ENCODE peak calls at places on chromosomes 16 and 17, in five cellular contexts. One of them, this sample, is unnamed.

GRCh38 chr17:38435795-38436194 is 7.5 kb downstream of the ARHGAP23 start:
- DNase-seq in fibroblast of the aortic adventitia: no peak
- DNase-seq in breast epithelium: no peak
- DNase-seq in A549: no peak
- DNase-seq in mucosa of descending colon: no peak
- DNase-seq in this sample: no peak

GRCh38 chr16:59355704-59356103 is 621.6 kb upstream of the GOT2 start:
- DNase-seq in fibroblast of the aortic adventitia: no peak
- DNase-seq in breast epithelium: no peak
- DNase-seq in A549: no peak
- DNase-seq in mucosa of descending colon: no peak
- DNase-seq in this sample: no peak

GRCh38 chr17:32265896-32266388 is 310 bp downstream of the RHBDL3 start:
- DNase-seq in fibroblast of the aortic adventitia: no peak
- DNase-seq in breast epithelium: no peak
- DNase-seq in A549: no peak
- DNase-seq in mucosa of descending colon: no peak
- DNase-seq in this sample: no peak

GRCh38 chr16:74071996-74072559 is 224.5 kb upstream of the PSMD7 start:
- DNase-seq in fibroblast of the aortic adventitia: no peak
- DNase-seq in breast epithelium: no peak
- DNase-seq in A549: no peak
- DNase-seq in mucosa of descending colon: no peak
- DNase-seq in this sample: no peak

GRCh38 chr17:62675260-62675659 is 47.8 kb downstream of the MRC2 start:
- DNase-seq in fibroblast of the aortic adventitia: peak; percentile 56
- DNase-seq in breast epithelium: no peak
- DNase-seq in A549: no peak
- DNase-seq in mucosa of descending colon: no peak
- DNase-seq in this sample: peak; percentile 66

GRCh38 chr16:66943426-66944053 is 8.2 kb downstream of the CES2 start:
- DNase-seq in fibroblast of the aortic adventitia: no peak
- DNase-seq in breast epithelium: no peak
- DNase-seq in A549: no peak
- DNase-seq in mucosa of descending colon: peak; percentile 10
- DNase-seq in this sample: no peak

GRCh38 chr16:12907670-12908233 is 6.4 kb downstream of the SHISA9 start:
- DNase-seq in fibroblast of the aortic adventitia: no peak
- DNase-seq in breast epithelium: no peak
- DNase-seq in A549: peak; percentile 40
- DNase-seq in mucosa of descending colon: no peak
- DNase-seq in this sample: no peak

GRCh38 chr16:56193951-56194726 is 2.9 kb downstream of the GNAO1 start:
- DNase-seq in fibroblast of the aortic adventitia: peak; percentile 22
- DNase-seq in breast epithelium: peak; percentile 87
- DNase-seq in A549: peak; percentile 53
- DNase-seq in mucosa of descending colon: peak; percentile 62
- DNase-seq in this sample: peak; percentile 32

GRCh38 chr17:49993423-49994037 is 1.5 kb downstream of the DLX3 start:
- DNase-seq in fibroblast of the aortic adventitia: no peak
- DNase-seq in breast epithelium: no peak
- DNase-seq in A549: no peak
- DNase-seq in mucosa of descending colon: peak; percentile 35
- DNase-seq in this sample: no peak

GRCh38 chr16:27264151-27264550 is 4.4 kb downstream of the NSMCE1 start:
- DNase-seq in fibroblast of the aortic adventitia: peak; percentile 71
- DNase-seq in breast epithelium: no peak
- DNase-seq in A549: no peak
- DNase-seq in mucosa of descending colon: no peak
- DNase-seq in this sample: peak; percentile 72

GRCh38 chr17:75335315-75335714 is 46.1 kb upstream of the SLC25A19 start:
- DNase-seq in fibroblast of the aortic adventitia: no peak
- DNase-seq in breast epithelium: no peak
- DNase-seq in A549: no peak
- DNase-seq in mucosa of descending colon: no peak
- DNase-seq in this sample: no peak

GRCh38 chr16:89291355-89291754 is 73.9 kb downstream of the ZNF778 start:
- DNase-seq in fibroblast of the aortic adventitia: no peak
- DNase-seq in breast epithelium: no peak
- DNase-seq in A549: no peak
- DNase-seq in mucosa of descending colon: no peak
- DNase-seq in this sample: no peak
- H3K4me3 ChIP-seq in fibroblast of the aortic adventitia: no peak overlapping the region
- H3K4me3 ChIP-seq in breast epithelium: no peak overlapping the region
- H3K4me3 ChIP-seq in A549: no peak overlapping the region
- H3K4me3 ChIP-seq in mucosa of descending colon: no peak overlapping the region
- H3K4me3 ChIP-seq in this sample: no peak overlapping the region

DNA sequence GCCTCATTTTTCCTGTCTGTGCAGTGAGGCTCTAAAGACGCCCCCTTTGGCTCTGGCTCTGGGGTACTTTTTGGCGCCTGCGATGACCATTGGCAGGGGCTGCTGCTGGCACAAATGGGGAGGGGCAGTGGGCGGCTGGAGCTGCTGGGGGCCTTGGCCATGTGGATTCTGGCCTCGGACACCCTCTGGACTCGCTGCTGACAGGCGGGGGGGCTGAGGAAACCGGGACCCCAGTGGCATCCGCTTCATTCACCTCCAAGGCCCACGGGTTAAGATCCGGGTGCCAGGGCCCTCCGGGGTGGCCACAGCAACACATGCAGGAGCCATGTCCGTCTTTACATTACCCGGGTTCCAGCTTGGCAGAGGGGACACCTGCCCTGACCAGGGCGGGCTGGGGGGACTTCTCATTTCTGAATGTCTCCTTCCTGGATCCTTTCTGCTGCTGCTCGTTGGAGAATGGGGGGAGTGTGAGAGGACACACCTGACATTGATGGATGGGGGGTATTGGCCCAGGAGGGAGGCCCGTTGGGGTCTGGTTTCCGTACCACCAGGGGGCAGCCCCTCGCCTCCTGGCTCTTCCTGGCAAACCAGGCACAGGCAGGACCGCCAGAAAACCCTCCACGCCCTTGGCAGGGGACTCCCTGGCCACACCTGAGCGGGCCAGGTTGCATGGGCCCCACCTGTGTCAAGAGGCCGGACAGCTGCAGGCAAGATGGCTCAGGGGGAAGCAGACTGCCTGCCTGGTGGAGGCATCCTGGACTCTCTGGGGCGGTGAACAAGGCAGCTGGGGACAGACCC is 21.8 kb downstream of the GSE1 start:
- DNase-seq in fibroblast of the aortic adventitia: no peak
- DNase-seq in breast epithelium: no peak
- DNase-seq in A549: no peak
- DNase-seq in mucosa of descending colon: no peak
- DNase-seq in this sample: no peak
- TF ChIP-seq CTCF in fibroblast of the aortic adventitia: no peak
- TF ChIP-seq CTCF in breast epithelium: no peak
- TF ChIP-seq CTCF in A549: peak; percentile 13
- TF ChIP-seq CTCF in mucosa of descending colon: no peak
- TF ChIP-seq CTCF in this sample: no peak

GRCh38 chr17:17810374-17811248 is 26.2 kb downstream of the SREBF1 start:
- DNase-seq in fibroblast of the aortic adventitia: peak; percentile 33
- DNase-seq in breast epithelium: no peak
- DNase-seq in A549: peak; percentile 57
- DNase-seq in mucosa of descending colon: no peak
- DNase-seq in this sample: no peak
- H3K4me3 ChIP-seq in fibroblast of the aortic adventitia: no peak overlapping the region
- H3K4me3 ChIP-seq in breast epithelium: peak overlapping the region; percentile 65
- H3K4me3 ChIP-seq in A549: no peak overlapping the region
- H3K4me3 ChIP-seq in mucosa of descending colon: no peak overlapping the region
- H3K4me3 ChIP-seq in this sample: no peak overlapping the region

GRCh38 chr17:52105601-52106000 is 52.9 kb downstream of the CA10 start:
- DNase-seq in fibroblast of the aortic adventitia: no peak
- DNase-seq in breast epithelium: no peak
- DNase-seq in A549: no peak
- DNase-seq in mucosa of descending colon: no peak
- DNase-seq in this sample: no peak

GRCh38 chr17:52106070-52106469 is 52.4 kb downstream of the CA10 start:
- DNase-seq in fibroblast of the aortic adventitia: no peak
- DNase-seq in breast epithelium: no peak
- DNase-seq in A549: no peak
- DNase-seq in mucosa of descending colon: no peak
- DNase-seq in this sample: no peak

GRCh38 chr17:52111182-52111581 is 47.3 kb downstream of the CA10 start:
- DNase-seq in fibroblast of the aortic adventitia: no peak
- DNase-seq in breast epithelium: no peak
- DNase-seq in A549: no peak
- DNase-seq in mucosa of descending colon: no peak
- DNase-seq in this sample: no peak

DNA sequence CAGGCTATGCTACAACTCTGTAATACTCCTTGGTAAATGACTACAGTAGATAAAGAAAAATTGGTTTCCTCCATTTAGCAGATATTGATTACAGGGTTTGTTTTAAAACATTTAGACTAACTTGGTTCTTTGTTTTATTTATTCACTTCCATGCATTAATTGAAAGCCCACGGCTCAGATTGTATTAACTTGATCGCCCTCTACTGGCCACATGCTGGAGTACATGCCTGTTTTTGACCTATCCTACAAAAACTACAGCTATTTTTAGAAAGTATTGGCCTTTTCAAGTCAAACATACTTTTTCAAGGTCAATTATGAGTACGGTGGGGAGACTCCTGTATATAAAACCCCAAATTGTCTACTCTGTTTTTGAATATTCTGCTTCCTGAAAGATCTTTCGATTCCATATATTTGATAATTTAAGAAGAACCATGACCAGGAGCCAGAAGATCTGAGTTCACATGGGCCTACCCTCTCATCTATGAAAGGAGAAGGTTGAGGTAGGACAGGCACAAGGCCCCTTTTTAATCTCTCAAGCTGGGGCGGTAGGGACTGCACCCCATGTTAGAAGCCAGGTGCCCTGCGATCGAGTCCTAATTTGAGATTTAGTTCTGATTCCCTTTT is 51.8 kb downstream of the CA10 start:
- DNase-seq in fibroblast of the aortic adventitia: peak; percentile 20
- DNase-seq in breast epithelium: no peak
- DNase-seq in A549: peak; percentile 43
- DNase-seq in mucosa of descending colon: peak; percentile 78
- DNase-seq in this sample: peak; percentile 36
- TF ChIP-seq CTCF in fibroblast of the aortic adventitia: peak; percentile 52
- TF ChIP-seq CTCF in breast epithelium: peak; percentile 58
- TF ChIP-seq CTCF in A549: peak; percentile 83
- TF ChIP-seq CTCF in mucosa of descending colon: peak; percentile 61
- TF ChIP-seq CTCF in this sample: peak; percentile 79

DNA sequence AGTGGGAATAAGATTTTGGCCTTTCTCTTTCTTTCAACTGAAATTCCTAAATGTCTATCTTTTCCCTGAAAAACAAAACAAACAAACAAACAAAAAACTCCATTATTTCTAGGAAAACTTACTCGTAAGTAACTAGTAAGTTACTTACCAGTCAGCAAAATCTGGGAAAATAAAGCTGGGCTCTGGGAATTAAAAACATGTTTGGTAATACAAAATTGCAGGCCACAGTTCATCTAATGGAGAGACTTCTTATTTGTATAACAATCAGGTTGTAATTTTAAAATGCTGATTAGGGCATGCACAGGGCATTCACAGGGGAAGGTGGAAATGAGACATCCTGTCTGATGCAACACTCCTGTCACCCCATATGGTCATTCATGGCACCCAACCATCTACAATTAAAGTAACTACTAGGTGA is 3.8 kb upstream of the WIPI1 start:
- DNase-seq in fibroblast of the aortic adventitia: peak; percentile 31
- DNase-seq in breast epithelium: no peak
- DNase-seq in A549: no peak
- DNase-seq in mucosa of descending colon: no peak
- DNase-seq in this sample: peak; percentile 35
- H3K4me3 ChIP-seq in fibroblast of the aortic adventitia: no peak overlapping the region
- H3K4me3 ChIP-seq in breast epithelium: no peak overlapping the region
- H3K4me3 ChIP-seq in A549: no peak overlapping the region
- H3K4me3 ChIP-seq in mucosa of descending colon: no peak overlapping the region
- H3K4me3 ChIP-seq in this sample: no peak overlapping the region

GRCh38 chr16:11289202-11289601 is 8.1 kb upstream of the PRM1 start:
- DNase-seq in fibroblast of the aortic adventitia: no peak
- DNase-seq in breast epithelium: no peak
- DNase-seq in A549: no peak
- DNase-seq in mucosa of descending colon: no peak
- DNase-seq in this sample: no peak

GRCh38 chr16:11278681-11279628 is 2.2 kb downstream of the PRM1 start:
- DNase-seq in fibroblast of the aortic adventitia: no peak
- DNase-seq in breast epithelium: no peak
- DNase-seq in A549: no peak
- DNase-seq in mucosa of descending colon: no peak
- DNase-seq in this sample: no peak

GRCh38 chr16:11280616-11281522 is at the start of gene PRM1:
- DNase-seq in fibroblast of the aortic adventitia: no peak
- DNase-seq in breast epithelium: no peak
- DNase-seq in A549: no peak
- DNase-seq in mucosa of descending colon: no peak
- DNase-seq in this sample: no peak

GRCh38 chr16:11285842-11286241 is 4.7 kb upstream of the PRM1 start:
- DNase-seq in fibroblast of the aortic adventitia: no peak
- DNase-seq in breast epithelium: no peak
- DNase-seq in A549: no peak
- DNase-seq in mucosa of descending colon: no peak
- DNase-seq in this sample: no peak

DNA sequence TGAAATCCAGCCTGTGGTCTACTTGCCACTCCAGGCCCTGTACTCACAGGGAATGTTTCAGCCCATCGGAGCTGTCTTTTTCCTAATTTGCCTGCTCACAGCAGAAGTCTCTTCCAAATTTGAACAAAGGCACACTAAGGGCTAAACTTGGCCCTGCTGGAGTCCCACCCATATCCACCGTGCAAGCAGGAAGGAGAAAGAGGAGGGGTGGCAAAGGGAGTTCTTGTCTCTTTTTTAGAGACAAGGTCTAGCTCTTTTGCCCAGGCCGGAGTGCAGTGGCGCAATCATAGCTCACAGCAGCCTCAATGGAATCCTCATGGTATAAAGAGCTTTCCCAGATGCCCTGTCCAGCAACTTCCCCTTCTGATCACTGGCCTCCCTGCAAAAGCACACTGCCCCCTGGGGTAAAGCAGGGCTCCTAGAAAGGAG is 2.7 kb upstream of the PRM1 start:
- DNase-seq in fibroblast of the aortic adventitia: no peak
- DNase-seq in breast epithelium: no peak
- DNase-seq in A549: no peak
- DNase-seq in mucosa of descending colon: no peak
- DNase-seq in this sample: peak; percentile 15
- TF ChIP-seq CTCF in fibroblast of the aortic adventitia: no peak
- TF ChIP-seq CTCF in breast epithelium: no peak
- TF ChIP-seq CTCF in A549: no peak
- TF ChIP-seq CTCF in mucosa of descending colon: no peak
- TF ChIP-seq CTCF in this sample: peak; percentile 19

DNA sequence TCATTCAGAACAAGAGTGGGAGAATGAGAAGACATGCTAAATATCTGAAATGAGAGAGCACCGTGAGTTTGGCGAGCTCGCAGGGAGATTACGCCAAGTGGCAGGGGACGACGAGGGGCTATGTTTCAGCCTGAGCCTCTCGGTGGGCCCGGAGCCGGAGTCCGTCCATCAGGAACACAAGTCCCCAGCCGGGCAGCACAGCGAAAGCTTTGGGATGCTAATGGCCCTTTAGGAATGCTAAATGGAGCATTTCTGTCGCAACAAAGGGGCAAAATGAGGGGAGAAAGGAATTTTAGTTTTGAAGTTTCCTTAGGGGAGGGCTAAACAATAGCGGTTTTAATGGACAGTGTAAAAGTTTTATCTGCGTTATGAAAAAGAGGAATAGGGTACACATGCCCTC is 33.3 kb downstream of the NTN1 start:
- DNase-seq in fibroblast of the aortic adventitia: no peak
- DNase-seq in breast epithelium: no peak
- DNase-seq in A549: no peak
- DNase-seq in mucosa of descending colon: no peak
- DNase-seq in this sample: no peak
- H3K4me3 ChIP-seq in fibroblast of the aortic adventitia: no peak overlapping the region
- H3K4me3 ChIP-seq in breast epithelium: no peak overlapping the region
- H3K4me3 ChIP-seq in A549: no peak overlapping the region
- H3K4me3 ChIP-seq in mucosa of descending colon: no peak overlapping the region
- H3K4me3 ChIP-seq in this sample: no peak overlapping the region

This sample was measured in AG10803.